ENCODE peak calls at places on chromosomes 4 and X, in ten cellular contexts. H is left lung; Y is stimulated activated CD4-positive, alpha-beta T cell treated with anti-CD3 and anti-CD28 coated beads, Interleukin-12 subunit alpha, Interleukin-12 subunit beta, amount 100 ng/mL, for 4 hours; D is heart left ventricle; W is T-helper 17 cell; R is naive thymus-derived CD8-positive, alpha-beta T cell; E is activated CD4-positive, alpha-beta T cell treated with anti-CD3 and anti-CD28 coated beads, Interleukin-2, amount 50 U/mL, for 24 hours; J is NAMALWA; B is T-helper 2 cell; S is substantia nigra. K is an unnamed sample.

GRCh38 chr4:78057600-78058560 is 757 bp downstream of the FRAS1 start:
- DNase-seq in H (peak), Y (peak), D (peak), W (no peak), R (no peak), E (peak), J (no peak), B (no peak), S (no peak), K (peak)

GRCh38 chr4:148061139-148061476 is 329.2 kb downstream of the ARHGAP10 start:
- DNase-seq in H (no peak), Y (no peak), D (no peak), W (no peak), R (no peak), E (no peak), J (no peak), B (no peak), S (no peak), K (no peak)

GRCh38 chr4:30776451-30776850 is 56.3 kb downstream of the PCDH7 start:
- DNase-seq in H (no peak), Y (no peak), D (no peak), W (no peak), R (no peak), E (no peak), J (no peak), B (no peak), S (no peak), K (no peak)

GRCh38 chr4:61312526-61312925 is 112.4 kb downstream of the ADGRL3 start:
- DNase-seq in H (no peak), Y (no peak), D (no peak), W (no peak), R (no peak), E (no peak), J (no peak), B (no peak), S (no peak), K (no peak)

GRCh38 chr4:123406862-123407261 is 10.3 kb downstream of the SPRY1 start:
- DNase-seq in H (no peak), Y (no peak), D (no peak), W (no peak), R (no peak), E (no peak), J (no peak), B (no peak), S (no peak), K (no peak)

GRCh38 chrX:110168585-110168984 is 149.3 kb downstream of the AMMECR1 start:
- DNase-seq in H (no peak), Y (no peak), D (no peak), W (no peak), R (no peak), E (no peak), J (no peak), B (no peak), S (no peak), K (no peak)

GRCh38 chr4:122224348-122224747 is 72.2 kb downstream of the BLTP1 start:
- DNase-seq in H (no peak), Y (no peak), D (no peak), W (no peak), R (no peak), E (no peak), J (peak), B (no peak), S (no peak), K (no peak)

GRCh38 chrX:108268434-108269080 is 169.7 kb downstream of the COL4A6 start:
- DNase-seq in H (no peak), Y (no peak), D (no peak), W (no peak), R (no peak), E (no peak), J (no peak), B (no peak), S (no peak), K (no peak)

GRCh38 chrX:122188751-122189150 is 995.3 kb upstream of the GRIA3 start:
- DNase-seq in H (no peak), Y (no peak), D (no peak), W (no peak), R (no peak), E (no peak), J (no peak), B (no peak), S (no peak), K (no peak)

GRCh38 chr4:186755550-186756519 is 32.2 kb upstream of the FAT1 start:
- DNase-seq in H (no peak), Y (no peak), D (no peak), W (no peak), R (no peak), E (no peak), J (no peak), B (no peak), S (no peak), K (no peak)

GRCh38 chr4:139922625-139923024 is 231.4 kb downstream of the MAML3 start:
- DNase-seq in H (no peak), Y (no peak), D (peak), W (no peak), R (no peak), E (no peak), J (no peak), B (no peak), S (no peak), K (no peak)

K was measured in anterior cingulate cortex.